ENCODE peak calls at places on chromosome 9, in four cellular contexts. One of them, this sample, is unnamed.

GRCh38 chr9:134217431-134218210 is 53.3 kb upstream of the RNU6ATAC start:
- DNase-seq in NCI-H69: peak
- DNase-seq in HT1080: no peak
- DNase-seq in NCI-H510A treated with DMSO at 0.1 percent for 48 hours: no peak
- DNase-seq in this sample: peak

GRCh38 chr9:115209601-115210306 is 91.8 kb upstream of the TNC start:
- DNase-seq in NCI-H69: no peak
- DNase-seq in HT1080: peak
- DNase-seq in NCI-H510A treated with DMSO at 0.1 percent for 48 hours: no peak
- DNase-seq in this sample: no peak

GRCh38 chr9:131252120-131252519 is 24.2 kb downstream of the FAM78A start:
- DNase-seq in NCI-H69: no peak
- DNase-seq in NCI-H510A treated with DMSO at 0.1 percent for 48 hours: no peak
- DNase-seq in HT1080: no peak
- DNase-seq in this sample: no peak

GRCh38 chr9:123316053-123316718 is 39.8 kb upstream of the CRB2 start:
- DNase-seq in NCI-H510A treated with DMSO at 0.1 percent for 48 hours: no peak
- DNase-seq in NCI-H69: no peak
- DNase-seq in HT1080: no peak
- DNase-seq in this sample: peak

GRCh38 chr9:115035872-115036612 is 81.9 kb downstream of the TNC start:
- DNase-seq in NCI-H510A treated with DMSO at 0.1 percent for 48 hours: no peak
- DNase-seq in NCI-H69: no peak
- DNase-seq in HT1080: no peak
- DNase-seq in this sample: no peak

GRCh38 chr9:108671794-108672193 is 184.0 kb downstream of the ACTL7B start:
- DNase-seq in NCI-H510A treated with DMSO at 0.1 percent for 48 hours: no peak
- DNase-seq in HT1080: no peak
- DNase-seq in NCI-H69: no peak
- DNase-seq in this sample: no peak

GRCh38 chr9:109118802-109119438 is 827 bp downstream of the TMEM245 start:
- DNase-seq in NCI-H69: peak
- DNase-seq in NCI-H510A treated with DMSO at 0.1 percent for 48 hours: no peak
- DNase-seq in HT1080: peak
- DNase-seq in this sample: no peak

GRCh38 chr9:126658964-126659555 is 45.3 kb downstream of the LMX1B start:
- DNase-seq in NCI-H69: no peak
- DNase-seq in NCI-H510A treated with DMSO at 0.1 percent for 48 hours: no peak
- DNase-seq in HT1080: no peak
- DNase-seq in this sample: no peak

GRCh38 chr9:88781500-88782391 is 209.5 kb upstream of the S1PR3 start:
- DNase-seq in NCI-H510A treated with DMSO at 0.1 percent for 48 hours: no peak
- DNase-seq in NCI-H69: no peak
- DNase-seq in HT1080: no peak
- DNase-seq in this sample: no peak

GRCh38 chr9:79946718-79947117 is 375.0 kb downstream of the TLE4 start:
- DNase-seq in HT1080: no peak
- DNase-seq in NCI-H510A treated with DMSO at 0.1 percent for 48 hours: no peak
- DNase-seq in NCI-H69: no peak
- DNase-seq in this sample: no peak

GRCh38 chr9:27529316-27530278 is at the start of gene MOB3B:
- DNase-seq in HT1080: peak
- DNase-seq in NCI-H69: peak
- DNase-seq in NCI-H510A treated with DMSO at 0.1 percent for 48 hours: peak
- DNase-seq in this sample: peak

GRCh38 chr9:34686231-34686630 is 4.8 kb downstream of the CCL19 start:
- DNase-seq in HT1080: no peak
- DNase-seq in NCI-H69: no peak
- DNase-seq in NCI-H510A treated with DMSO at 0.1 percent for 48 hours: no peak
- DNase-seq in this sample: no peak

GRCh38 chr9:100222674-100223073 is 123.6 kb downstream of the INVS start:
- DNase-seq in NCI-H69: peak
- DNase-seq in NCI-H510A treated with DMSO at 0.1 percent for 48 hours: no peak
- DNase-seq in HT1080: peak
- DNase-seq in this sample: no peak

GRCh38 chr9:126612813-126613641 is 701 bp upstream of the LMX1B start:
- DNase-seq in HT1080: no peak
- DNase-seq in NCI-H69: no peak
- DNase-seq in NCI-H510A treated with DMSO at 0.1 percent for 48 hours: no peak
- DNase-seq in this sample: peak

GRCh38 chr9:135908334-135909204 is 1.2 kb upstream of the CAMSAP1 start:
- DNase-seq in NCI-H69: no peak
- DNase-seq in HT1080: peak
- DNase-seq in NCI-H510A treated with DMSO at 0.1 percent for 48 hours: no peak
- DNase-seq in this sample: peak